ENCODE peak calls at places on chromosome 3, in nine cellular contexts. One of them, this sample, is unnamed. For H3K4me1, the result is how much of the 10 kb centered on the place peaks cover.

GRCh38 chr3:22117751-22118346 is 366.8 kb upstream of the ZNF385D start:
- DNase-seq in heart right ventricle: no peak
- DNase-seq in effector memory CD4-positive, alpha-beta T cell: no peak
- DNase-seq in neuronal stem cell: peak
- DNase-seq in kidney: no peak
- DNase-seq in A549: no peak
- DNase-seq in stomach: no peak
- DNase-seq in neural progenitor cell: peak
- DNase-seq in psoas muscle: no peak
- DNase-seq in this sample: no peak

GRCh38 chr3:146972726-146973125 is 367.6 kb upstream of the PLSCR5 start:
- DNase-seq in heart right ventricle: no peak
- DNase-seq in effector memory CD4-positive, alpha-beta T cell: no peak
- DNase-seq in neuronal stem cell: no peak
- DNase-seq in kidney: no peak
- DNase-seq in A549: no peak
- DNase-seq in stomach: no peak
- DNase-seq in neural progenitor cell: no peak
- DNase-seq in psoas muscle: no peak
- DNase-seq in this sample: peak

GRCh38 chr3:179969525-179969924 is 67.2 kb downstream of the PEX5L start:
- DNase-seq in heart right ventricle: no peak
- DNase-seq in effector memory CD4-positive, alpha-beta T cell: no peak
- DNase-seq in neuronal stem cell: no peak
- DNase-seq in kidney: no peak
- DNase-seq in A549: peak
- DNase-seq in stomach: no peak
- DNase-seq in neural progenitor cell: no peak
- DNase-seq in psoas muscle: no peak
- DNase-seq in this sample: no peak

GRCh38 chr3:48561045-48561736 is 2.4 kb downstream of the UCN2 start:
- DNase-seq in heart right ventricle: peak
- DNase-seq in effector memory CD4-positive, alpha-beta T cell: no peak
- DNase-seq in neuronal stem cell: peak
- DNase-seq in kidney: peak
- DNase-seq in A549: no peak
- DNase-seq in stomach: peak
- DNase-seq in neural progenitor cell: peak
- DNase-seq in psoas muscle: peak
- DNase-seq in this sample: peak

GRCh38 chr3:108552267-108553159 is 36.7 kb downstream of the CIP2A start:
- DNase-seq in heart right ventricle: peak
- DNase-seq in effector memory CD4-positive, alpha-beta T cell: no peak
- DNase-seq in neuronal stem cell: peak
- DNase-seq in kidney: no peak
- DNase-seq in A549: peak
- DNase-seq in stomach: no peak
- DNase-seq in neural progenitor cell: peak
- DNase-seq in psoas muscle: no peak
- DNase-seq in this sample: no peak

GRCh38 chr3:59245300-59245878 is 195.6 kb upstream of the CFAP20DC start:
- DNase-seq in heart right ventricle: peak
- DNase-seq in effector memory CD4-positive, alpha-beta T cell: no peak
- DNase-seq in neuronal stem cell: no peak
- DNase-seq in kidney: no peak
- DNase-seq in A549: no peak
- DNase-seq in stomach: no peak
- DNase-seq in neural progenitor cell: no peak
- DNase-seq in psoas muscle: no peak
- DNase-seq in this sample: no peak

GRCh38 chr3:182500294-182500693 is 293.0 kb upstream of the ATP11B start:
- DNase-seq in heart right ventricle: no peak
- DNase-seq in effector memory CD4-positive, alpha-beta T cell: no peak
- DNase-seq in neuronal stem cell: peak
- DNase-seq in kidney: no peak
- DNase-seq in A549: no peak
- DNase-seq in stomach: no peak
- DNase-seq in neural progenitor cell: peak
- DNase-seq in psoas muscle: no peak
- DNase-seq in this sample: no peak

GRCh38 chr3:42042747-42043115 is 48.4 kb upstream of the TRAK1 start:
- DNase-seq in heart right ventricle: no peak
- DNase-seq in effector memory CD4-positive, alpha-beta T cell: no peak
- DNase-seq in neuronal stem cell: no peak
- DNase-seq in kidney: no peak
- DNase-seq in A549: no peak
- DNase-seq in stomach: no peak
- DNase-seq in neural progenitor cell: no peak
- DNase-seq in psoas muscle: no peak
- DNase-seq in this sample: no peak

GRCh38 chr3:145767909-145768308 is 393.1 kb downstream of the PLOD2 start:
- DNase-seq in heart right ventricle: no peak
- DNase-seq in effector memory CD4-positive, alpha-beta T cell: no peak
- DNase-seq in neuronal stem cell: no peak
- DNase-seq in kidney: no peak
- DNase-seq in A549: no peak
- DNase-seq in stomach: no peak
- DNase-seq in neural progenitor cell: no peak
- DNase-seq in psoas muscle: no peak
- DNase-seq in this sample: no peak

GRCh38 chr3:22012471-22012870 is 261.5 kb upstream of the ZNF385D start:
- DNase-seq in heart right ventricle: no peak
- DNase-seq in effector memory CD4-positive, alpha-beta T cell: no peak
- DNase-seq in neuronal stem cell: no peak
- DNase-seq in kidney: no peak
- DNase-seq in A549: no peak
- DNase-seq in stomach: no peak
- DNase-seq in neural progenitor cell: no peak
- DNase-seq in psoas muscle: no peak
- DNase-seq in this sample: no peak

GRCh38 chr3:159252772-159253384 is 451.0 kb downstream of the MFSD1 start:
- DNase-seq in heart right ventricle: no peak
- DNase-seq in effector memory CD4-positive, alpha-beta T cell: no peak
- DNase-seq in neuronal stem cell: peak
- DNase-seq in kidney: no peak
- DNase-seq in A549: peak
- DNase-seq in stomach: no peak
- DNase-seq in neural progenitor cell: peak
- DNase-seq in psoas muscle: no peak
- DNase-seq in this sample: no peak

GRCh38 chr3:183385698-183386590 is 42.5 kb downstream of the MCF2L2 start:
- DNase-seq in heart right ventricle: peak
- DNase-seq in effector memory CD4-positive, alpha-beta T cell: peak
- DNase-seq in neuronal stem cell: peak
- DNase-seq in kidney: no peak
- DNase-seq in A549: peak
- DNase-seq in stomach: peak
- DNase-seq in neural progenitor cell: peak
- DNase-seq in psoas muscle: no peak
- DNase-seq in this sample: no peak

GRCh38 chr3:61077551-61077950 is 173.7 kb downstream of the FHIT start:
- DNase-seq in heart right ventricle: no peak
- DNase-seq in effector memory CD4-positive, alpha-beta T cell: no peak
- DNase-seq in neuronal stem cell: no peak
- DNase-seq in kidney: no peak
- DNase-seq in A549: no peak
- DNase-seq in stomach: no peak
- DNase-seq in neural progenitor cell: no peak
- DNase-seq in psoas muscle: no peak
- DNase-seq in this sample: no peak
- H3K4me1 ChIP-seq in heart right ventricle: under half
- H3K4me1 ChIP-seq in effector memory CD4-positive, alpha-beta T cell: under half
- H3K4me1 ChIP-seq in neuronal stem cell: under half
- H3K4me1 ChIP-seq in kidney: under half
- H3K4me1 ChIP-seq in A549: under half
- H3K4me1 ChIP-seq in stomach: under half
- H3K4me1 ChIP-seq in neural progenitor cell: half or more
- H3K4me1 ChIP-seq in psoas muscle: under half
- H3K4me1 ChIP-seq in this sample: under half

GRCh38 chr3:55165704-55166103 is 237.8 kb upstream of the LRTM1 start:
- DNase-seq in heart right ventricle: no peak
- DNase-seq in effector memory CD4-positive, alpha-beta T cell: no peak
- DNase-seq in neuronal stem cell: no peak
- DNase-seq in kidney: no peak
- DNase-seq in A549: no peak
- DNase-seq in stomach: no peak
- DNase-seq in neural progenitor cell: no peak
- DNase-seq in psoas muscle: no peak
- DNase-seq in this sample: no peak

GRCh38 chr3:55164876-55165275 is 237.0 kb upstream of the LRTM1 start:
- DNase-seq in heart right ventricle: no peak
- DNase-seq in effector memory CD4-positive, alpha-beta T cell: no peak
- DNase-seq in neuronal stem cell: no peak
- DNase-seq in kidney: no peak
- DNase-seq in A549: no peak
- DNase-seq in stomach: no peak
- DNase-seq in neural progenitor cell: no peak
- DNase-seq in psoas muscle: no peak
- DNase-seq in this sample: no peak

GRCh38 chr3:55165278-55165677 is 237.4 kb upstream of the LRTM1 start:
- DNase-seq in heart right ventricle: no peak
- DNase-seq in effector memory CD4-positive, alpha-beta T cell: no peak
- DNase-seq in neuronal stem cell: no peak
- DNase-seq in kidney: no peak
- DNase-seq in A549: no peak
- DNase-seq in stomach: no peak
- DNase-seq in neural progenitor cell: no peak
- DNase-seq in psoas muscle: no peak
- DNase-seq in this sample: peak

GRCh38 chr3:55163421-55163820 is 235.6 kb upstream of the LRTM1 start:
- DNase-seq in heart right ventricle: no peak
- DNase-seq in effector memory CD4-positive, alpha-beta T cell: no peak
- DNase-seq in neuronal stem cell: no peak
- DNase-seq in kidney: no peak
- DNase-seq in A549: no peak
- DNase-seq in stomach: no peak
- DNase-seq in neural progenitor cell: no peak
- DNase-seq in psoas muscle: no peak
- DNase-seq in this sample: no peak

DNA sequence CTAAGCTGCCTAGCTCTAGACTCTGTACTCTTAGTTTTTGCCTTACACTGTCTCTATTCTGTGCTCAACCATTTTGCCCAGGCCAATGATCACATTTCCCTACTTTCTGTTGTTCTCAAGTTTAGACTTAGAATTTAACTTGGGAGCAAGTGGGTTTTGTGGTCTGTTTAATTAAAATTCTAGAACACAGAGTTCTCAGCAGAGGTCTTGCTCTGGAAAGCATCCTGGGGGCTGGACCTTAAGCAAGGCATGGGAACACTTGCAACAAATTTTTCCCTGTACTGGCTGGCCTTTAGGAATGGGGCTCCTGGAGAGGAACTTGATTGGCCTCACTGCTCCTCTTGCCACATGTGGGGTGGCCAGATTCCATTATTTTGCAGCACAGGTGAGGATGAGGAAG is 236.3 kb upstream of the LRTM1 start:
- DNase-seq in heart right ventricle: no peak
- DNase-seq in effector memory CD4-positive, alpha-beta T cell: no peak
- DNase-seq in neuronal stem cell: no peak
- DNase-seq in kidney: no peak
- DNase-seq in A549: no peak
- DNase-seq in stomach: no peak
- DNase-seq in neural progenitor cell: no peak
- DNase-seq in psoas muscle: no peak
- DNase-seq in this sample: no peak
- H3K4me1 ChIP-seq in heart right ventricle: under half
- H3K4me1 ChIP-seq in effector memory CD4-positive, alpha-beta T cell: under half
- H3K4me1 ChIP-seq in neuronal stem cell: under half
- H3K4me1 ChIP-seq in kidney: under half
- H3K4me1 ChIP-seq in A549: under half
- H3K4me1 ChIP-seq in stomach: under half
- H3K4me1 ChIP-seq in neural progenitor cell: under half
- H3K4me1 ChIP-seq in psoas muscle: under half
- H3K4me1 ChIP-seq in this sample: half or more

DNA sequence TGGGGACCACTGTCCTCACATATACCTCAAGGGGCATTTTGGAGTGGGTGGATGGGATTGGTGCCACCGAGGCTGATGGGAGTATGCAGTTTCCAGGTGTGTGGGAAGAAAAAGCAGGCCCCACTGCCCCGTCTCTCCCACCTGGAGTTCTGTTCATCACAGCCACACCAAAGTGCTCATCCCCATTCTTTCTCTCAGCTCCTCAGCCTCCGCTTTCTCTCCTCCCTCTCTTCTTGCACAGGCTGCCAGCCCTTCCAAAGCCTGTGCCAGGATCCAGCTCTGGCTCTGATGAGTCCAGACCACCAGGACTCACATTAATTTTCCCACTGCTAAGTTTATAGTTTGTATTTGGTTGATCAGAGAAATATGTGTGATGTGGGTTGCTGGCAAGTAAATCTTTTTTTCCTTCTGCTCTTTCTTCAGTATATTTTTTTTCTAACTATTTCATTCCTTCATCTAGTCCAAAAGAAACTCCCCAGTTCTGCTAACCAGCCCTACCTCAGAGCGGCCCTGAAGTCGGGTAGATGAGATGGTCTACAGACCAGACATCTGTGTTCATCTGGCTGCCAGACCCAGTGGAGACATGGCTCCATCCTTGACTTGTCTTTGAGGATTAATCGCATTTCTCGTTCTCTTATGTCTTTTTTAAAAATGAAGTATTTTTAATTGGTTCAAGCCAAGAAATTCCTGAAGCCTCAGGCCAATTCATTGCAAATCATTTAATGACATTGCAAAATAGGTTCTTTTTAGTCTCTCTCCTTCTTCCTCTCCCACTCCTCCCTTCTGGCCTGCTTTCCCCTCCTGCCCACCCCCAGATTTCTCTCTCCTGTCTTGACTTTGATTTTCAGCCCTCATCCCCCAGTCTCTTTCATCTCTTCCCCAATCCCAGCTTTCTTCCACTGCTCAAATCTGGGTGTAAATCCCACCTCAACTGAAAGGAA is 49.9 kb downstream of the BOC start:
- DNase-seq in heart right ventricle: no peak
- DNase-seq in effector memory CD4-positive, alpha-beta T cell: no peak
- DNase-seq in neuronal stem cell: no peak
- DNase-seq in kidney: peak
- DNase-seq in A549: no peak
- DNase-seq in stomach: no peak
- DNase-seq in neural progenitor cell: no peak
- DNase-seq in psoas muscle: peak
- DNase-seq in this sample: no peak
- H3K4me1 ChIP-seq in heart right ventricle: under half
- H3K4me1 ChIP-seq in effector memory CD4-positive, alpha-beta T cell: under half
- H3K4me1 ChIP-seq in neuronal stem cell: under half
- H3K4me1 ChIP-seq in kidney: under half
- H3K4me1 ChIP-seq in A549: under half
- H3K4me1 ChIP-seq in stomach: under half
- H3K4me1 ChIP-seq in neural progenitor cell: half or more
- H3K4me1 ChIP-seq in psoas muscle: under half
- H3K4me1 ChIP-seq in this sample: under half

DNA sequence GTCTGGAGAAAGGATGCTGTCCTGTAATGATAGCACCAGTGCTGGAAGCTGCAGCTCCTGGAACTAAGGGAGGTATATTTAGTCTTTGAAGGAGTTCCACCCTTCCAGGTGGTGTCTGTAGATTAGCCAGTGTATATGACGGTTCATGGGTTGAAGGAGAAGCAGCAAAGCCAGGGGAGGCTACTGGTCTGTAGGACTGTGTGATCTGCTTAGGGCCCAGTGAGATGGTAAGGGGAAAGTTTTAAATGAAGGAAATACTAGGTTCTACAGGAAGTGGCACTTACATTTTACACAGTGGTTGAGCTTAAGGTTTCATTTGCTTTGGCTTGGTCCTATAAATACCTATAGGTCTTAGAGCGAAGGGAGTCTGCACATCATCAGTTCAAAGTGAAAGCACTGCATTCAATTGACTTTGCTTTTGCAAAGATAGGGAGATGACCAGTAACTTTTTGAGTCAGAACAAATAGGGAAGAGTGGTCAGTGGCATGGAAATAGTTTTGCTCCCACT is 5.6 kb downstream of the SLC25A38 start:
- DNase-seq in heart right ventricle: no peak
- DNase-seq in effector memory CD4-positive, alpha-beta T cell: no peak
- DNase-seq in neuronal stem cell: no peak
- DNase-seq in kidney: no peak
- DNase-seq in A549: no peak
- DNase-seq in stomach: no peak
- DNase-seq in neural progenitor cell: no peak
- DNase-seq in psoas muscle: no peak
- DNase-seq in this sample: no peak
- H3K4me1 ChIP-seq in heart right ventricle: under half
- H3K4me1 ChIP-seq in effector memory CD4-positive, alpha-beta T cell: under half
- H3K4me1 ChIP-seq in neuronal stem cell: under half
- H3K4me1 ChIP-seq in kidney: under half
- H3K4me1 ChIP-seq in A549: under half
- H3K4me1 ChIP-seq in stomach: under half
- H3K4me1 ChIP-seq in neural progenitor cell: under half
- H3K4me1 ChIP-seq in psoas muscle: under half
- H3K4me1 ChIP-seq in this sample: under half

This sample was measured in SJSA1.